ENCODE peak calls at places on chromosome 5, in four cellular contexts. Z is endodermal cell, K is PC-3, L is breast epithelium. V is an unnamed sample.

GRCh38 chr5:151670953-151671636 is 15.6 kb downstream of the SPARC start:
- DNase-seq in Z (no peak), L (no peak), K (peak), V (no peak)

GRCh38 chr5:21810737-21811316 is 1042.3 kb downstream of the CDH12 start:
- DNase-seq in Z (no peak), L (no peak), K (peak), V (no peak)

GRCh38 chr5:55187370-55187769 is 14.4 kb upstream of the CDC20B start:
- DNase-seq in L (no peak), Z (no peak), K (peak), V (no peak)

GRCh38 chr5:59562756-59563389 is 330.7 kb downstream of the PDE4D start:
- DNase-seq in K (peak), Z (peak), L (no peak), V (no peak)

GRCh38 chr5:77015938-77016569 is 14.2 kb upstream of the AGGF1 start:
- DNase-seq in L (no peak), Z (peak), K (peak), V (no peak)

GRCh38 chr5:13946111-13946510 is 1.6 kb upstream of the DNAH5 start:
- DNase-seq in L (peak), K (peak), Z (no peak), V (no peak)

GRCh38 chr5:124605516-124605915 is 140.9 kb downstream of the ZNF608 start:
- DNase-seq in Z (peak), L (no peak), K (no peak), V (no peak)

GRCh38 chr5:126015244-126016054 is 407.8 kb upstream of the GRAMD2B start:
- DNase-seq in L (no peak), Z (no peak), K (peak), V (no peak)

GRCh38 chr5:160049099-160049498 is 40.2 kb downstream of the TTC1 start:
- DNase-seq in Z (no peak), L (no peak), K (no peak), V (no peak)

GRCh38 chr5:160048131-160048530 is 39.2 kb downstream of the TTC1 start:
- DNase-seq in Z (no peak), L (no peak), K (no peak), V (no peak)

GRCh38 chr5:160042674-160043073 is 33.7 kb downstream of the TTC1 start:
- DNase-seq in Z (no peak), K (no peak), L (no peak), V (no peak)

GRCh38 chr5:160047362-160047761 is 38.4 kb downstream of the TTC1 start:
- DNase-seq in K (no peak), L (no peak), Z (no peak), V (no peak)

DNA sequence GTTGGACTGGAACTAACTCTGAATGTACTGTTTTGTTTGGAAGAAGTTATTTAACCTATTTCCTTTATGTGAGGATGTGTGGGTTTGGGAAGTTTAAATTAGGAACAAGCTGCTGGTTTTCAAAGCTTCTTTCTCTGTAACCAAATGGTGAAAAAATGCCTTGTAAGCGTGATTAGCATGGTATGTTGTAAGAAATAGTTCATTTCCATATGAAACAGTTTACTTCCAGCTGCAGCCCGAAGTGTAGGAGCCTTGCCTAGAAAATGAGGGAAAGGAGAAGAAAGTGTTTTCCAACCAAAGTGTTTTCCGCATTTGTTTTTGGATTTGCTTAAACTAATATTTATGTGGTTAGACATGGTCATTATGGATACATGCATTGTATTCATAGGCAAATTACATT is 36.1 kb downstream of the TTC1 start:
- DNase-seq in Z (no peak), L (no peak), K (no peak), V (no peak)
- H3K27ac ChIP-seq in Z (no peak), L (no peak), K (no peak), V (no peak)

GRCh38 chr5:74240783-74241750 is 399.5 kb downstream of the ENC1 start:
- DNase-seq in K (peak), Z (peak), L (no peak), V (no peak)

GRCh38 chr5:74241751-74242140 is 398.8 kb downstream of the ENC1 start:
- DNase-seq in K (peak), Z (peak), L (no peak), V (no peak)

GRCh38 chr5:74239268-74239667 is 401.3 kb downstream of the ENC1 start:
- DNase-seq in L (no peak), Z (no peak), K (no peak), V (no peak)

GRCh38 chr5:74242516-74242915 is 398.0 kb downstream of the ENC1 start:
- DNase-seq in Z (no peak), K (peak), L (no peak), V (no peak)

GRCh38 chr5:74243634-74244033 is 396.9 kb downstream of the ENC1 start:
- DNase-seq in Z (no peak), K (peak), L (no peak), V (no peak)
- H3K27ac ChIP-seq in Z (no peak), K (peak), L (no peak), V (no peak)

DNA sequence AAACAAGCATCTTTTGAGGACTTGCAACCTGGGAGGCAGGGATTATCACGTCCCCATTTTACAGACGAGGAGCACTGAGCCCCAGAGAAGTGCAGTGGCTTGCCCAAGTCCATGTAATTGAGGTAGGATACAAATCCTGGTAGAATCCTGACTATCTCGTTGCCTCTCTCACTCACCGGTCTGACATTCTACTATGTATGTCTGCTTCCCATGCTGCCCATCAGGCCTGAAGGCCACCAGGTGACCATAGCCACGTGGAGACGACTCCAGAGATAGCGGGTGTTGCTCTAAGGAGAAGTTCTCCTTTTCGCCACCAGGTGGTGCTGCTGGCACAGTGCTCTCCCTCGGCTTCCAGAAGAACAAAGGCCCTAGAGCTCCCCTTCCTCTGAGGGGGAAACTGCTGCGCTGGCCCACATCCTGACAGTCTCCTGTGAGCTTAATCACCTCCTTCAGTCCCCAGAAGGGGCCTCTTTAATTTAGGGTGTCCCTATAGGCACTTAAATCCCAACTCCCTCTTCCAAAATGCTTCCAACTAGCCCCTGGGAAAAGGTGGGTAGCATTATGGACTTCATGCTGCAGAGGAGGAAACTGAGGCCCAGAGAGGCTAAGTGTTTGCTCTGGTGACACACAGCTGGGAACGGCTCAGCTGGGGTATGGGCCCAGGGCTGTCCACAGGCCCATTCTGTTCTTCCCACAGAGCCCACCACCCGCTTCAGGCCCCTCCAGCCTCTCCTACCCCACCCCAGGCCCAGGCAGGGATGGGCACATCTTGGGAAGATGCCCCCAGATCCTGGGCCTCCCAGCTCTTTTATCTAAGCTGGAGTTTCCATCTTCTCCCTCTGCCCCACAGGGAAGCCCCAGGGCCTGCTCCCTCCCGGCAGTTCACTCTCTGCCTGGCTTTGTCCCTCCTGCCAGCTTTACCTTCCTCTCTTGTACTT is 6.4 kb downstream of the SLC34A1 start:
- DNase-seq in L (peak), K (peak), Z (peak), V (peak)
- H3K27ac ChIP-seq in L (peak), K (peak), Z (no peak), V (peak)

GRCh38 chr5:96743805-96744559 is 63.8 kb downstream of the ERAP1 start:
- DNase-seq in K (no peak), L (no peak), Z (no peak), V (no peak)
- H3K27ac ChIP-seq in K (no peak), L (peak), Z (no peak), V (no peak)

GRCh38 chr5:163312598-163312997 is 124.8 kb upstream of the CCNG1 start:
- DNase-seq in Z (no peak), K (no peak), L (no peak), V (no peak)
- H3K27ac ChIP-seq in Z (no peak), K (no peak), L (no peak), V (no peak)

GRCh38 chr5:35777358-35778087 is 79.2 kb upstream of the IL7R start:
- DNase-seq in Z (peak), L (peak), K (peak), V (peak)
- H3K27ac ChIP-seq in Z (no peak), L (no peak), K (no peak), V (peak)

DNA sequence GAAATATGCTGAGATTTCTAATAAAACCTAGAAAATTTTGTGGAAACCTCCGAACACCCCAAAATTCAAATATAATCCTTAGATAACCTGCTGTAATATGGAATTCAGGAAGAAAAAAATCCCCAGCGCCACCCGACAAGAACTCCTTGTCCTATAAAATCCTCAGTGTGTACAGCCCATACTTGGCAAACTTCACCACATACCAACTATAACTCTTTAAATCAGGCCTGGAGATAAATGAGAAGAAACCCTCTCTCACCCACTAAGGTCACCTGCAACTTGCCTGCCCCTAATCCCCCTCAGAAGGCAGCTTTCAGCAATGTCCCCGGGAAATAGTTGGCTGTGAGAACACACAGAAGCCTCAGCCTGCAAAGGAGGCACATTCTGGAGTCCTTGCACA is 90.5 kb downstream of the SH3TC2 start:
- DNase-seq in Z (no peak), K (peak), L (no peak), V (no peak)
- H3K27ac ChIP-seq in Z (no peak), K (peak), L (peak), V (no peak)